ENCODE peak calls at places on chromosomes 2 and 18, in five cellular contexts. C is H9, V is mesenchymal stem cell, J is H1, T is trophoblast cell. B is an unnamed sample.

GRCh38 chr2:172300851-172301250 is 126.5 kb upstream of the ITGA6 start:
- DNase-seq in V (no peak), T (peak; percentile 92), C (no peak), J (no peak), B (no peak)

GRCh38 chr2:20514596-20515269 is 67.9 kb downstream of the RHOB start:
- DNase-seq in T (peak; percentile 92), V (peak; percentile 97), C (peak; percentile 33), J (no peak), B (no peak)

GRCh38 chr18:56651771-56652092 is 573 bp downstream of the WDR7 start:
- DNase-seq in J (no peak), C (no peak), T (no peak), V (no peak), B (no peak)

GRCh38 chr2:185628985-185629384 is 109.6 kb upstream of the FSIP2 start:
- DNase-seq in C (peak; percentile 85), J (peak; percentile 84), V (no peak), T (peak; percentile 31), B (peak; percentile 4)

GRCh38 chr2:189285962-189286648 is 106.5 kb upstream of the COL5A2 start:
- DNase-seq in J (no peak), C (no peak), V (peak; percentile 97), T (peak; percentile 49), B (no peak)

GRCh38 chr2:142472382-142472781 is 341.6 kb upstream of the LRP1B start:
- DNase-seq in J (no peak), C (no peak), T (no peak), V (no peak), B (no peak)

GRCh38 chr18:22377769-22378168 is 39.9 kb downstream of the CTAGE1 start:
- DNase-seq in J (no peak), T (no peak), V (no peak), C (no peak), B (no peak)

GRCh38 chr2:238113611-238114010 is 13.5 kb downstream of the ESPNL start:
- DNase-seq in J (no peak), C (peak; percentile 22), T (no peak), V (no peak), B (no peak)

GRCh38 chr2:67802824-67803223 is 260.0 kb downstream of the C1D start:
- DNase-seq in J (no peak), T (no peak), V (no peak), C (no peak), B (no peak)

GRCh38 chr2:67797801-67798535 is 264.8 kb downstream of the C1D start:
- DNase-seq in J (no peak), V (peak; percentile 16), T (no peak), C (no peak), B (no peak)

GRCh38 chr2:67799889-67800288 is 262.9 kb downstream of the C1D start:
- DNase-seq in C (no peak), T (no peak), V (no peak), J (no peak), B (no peak)

GRCh38 chr2:67802296-67802695 is 260.5 kb downstream of the C1D start:
- DNase-seq in C (no peak), J (no peak), V (no peak), T (no peak), B (no peak)

DNA sequence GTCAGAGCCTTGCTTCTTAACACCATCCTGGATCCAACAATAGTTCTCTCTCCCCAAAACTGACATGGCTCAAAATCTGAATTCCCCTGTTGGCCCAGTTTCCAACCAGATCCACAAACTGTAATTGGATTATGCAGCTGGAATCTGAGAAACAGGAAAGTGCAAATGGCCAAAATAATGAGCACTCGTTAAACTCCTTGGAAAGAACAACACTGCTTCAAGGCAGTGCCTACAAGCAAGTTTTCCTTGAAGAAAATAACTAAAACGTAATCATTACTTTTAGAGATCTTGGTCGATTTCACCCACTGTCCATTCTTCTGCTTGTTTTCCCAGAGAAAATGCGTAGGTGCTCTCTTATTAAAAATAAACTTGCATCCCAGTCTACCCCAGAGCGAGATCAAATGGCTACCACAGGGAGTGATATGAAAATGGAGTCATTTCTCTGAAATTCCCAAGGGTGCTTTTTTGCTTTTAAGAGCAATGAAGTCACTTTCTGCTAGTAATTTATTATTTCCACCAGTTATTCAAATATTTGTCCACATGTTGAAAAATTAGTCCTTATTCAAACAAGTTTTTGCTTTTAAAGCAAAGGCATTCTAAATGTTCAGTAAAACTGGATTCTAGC is 264.2 kb downstream of the C1D start:
- DNase-seq in V (no peak), C (no peak), J (no peak), T (no peak), B (no peak)
- H3K4ac ChIP-seq in V (peak overlapping the region; percentile 13), C (no peak overlapping the region), J (no peak overlapping the region), T (no peak overlapping the region), B (no peak overlapping the region)

GRCh38 chr2:230250231-230250630 is 24.7 kb downstream of the SP140 start:
- DNase-seq in V (no peak), C (no peak), T (no peak), J (no peak), B (no peak)
- H2BK12ac ChIP-seq in V (no peak overlapping the region), C (no peak overlapping the region), T (no peak overlapping the region), J (no peak overlapping the region), B (no peak overlapping the region)

GRCh38 chr2:218005028-218005427 is 2.2 kb upstream of the TNS1 start:
- DNase-seq in C (no peak), V (no peak), T (no peak), J (no peak), B (no peak)

GRCh38 chr2:218003265-218003950 is 613 bp upstream of the TNS1 start:
- DNase-seq in J (no peak), C (no peak), V (no peak), T (no peak), B (no peak)

GRCh38 chr2:218003994-218004419 is 1.2 kb upstream of the TNS1 start:
- DNase-seq in T (no peak), V (peak; percentile 48), C (no peak), J (no peak), B (no peak)

GRCh38 chr2:218006741-218007140 is 3.9 kb upstream of the TNS1 start:
- DNase-seq in V (peak; percentile 56), C (no peak), T (no peak), J (no peak), B (no peak)

DNA sequence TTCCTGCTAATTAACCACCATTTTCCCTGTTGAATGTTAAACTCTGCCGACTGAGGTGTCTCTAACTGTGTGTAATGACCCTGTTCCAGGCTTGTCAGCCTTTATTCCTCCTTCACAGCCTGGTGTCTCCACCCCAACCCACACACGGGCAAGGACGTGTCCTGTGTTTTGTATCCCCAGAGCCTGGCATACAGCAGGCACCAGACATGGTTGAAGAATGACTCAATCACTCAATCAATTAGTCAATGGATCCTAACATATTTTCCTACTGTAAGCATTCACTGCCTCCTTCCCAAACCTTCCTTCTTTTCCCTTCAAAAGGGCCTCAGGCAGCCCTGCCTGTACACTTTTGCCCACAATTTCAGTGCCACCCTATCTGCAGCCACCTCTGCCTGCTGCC is 2.7 kb upstream of the TNS1 start:
- DNase-seq in C (no peak), J (no peak), T (no peak), V (no peak), B (no peak)
- H3K9ac ChIP-seq in C (no peak overlapping the region), J (no peak overlapping the region), T (no peak overlapping the region), V (peak overlapping the region; percentile 21), B (no peak overlapping the region)

GRCh38 chr2:55519908-55520885 is 679 bp downstream of the CFAP36 start:
- DNase-seq in C (no peak), V (peak; percentile 24), T (peak; percentile 36), J (no peak), B (peak; percentile 15)
- H3K4ac ChIP-seq in C (no peak overlapping the region), V (peak overlapping the region; percentile 24), T (no peak overlapping the region), J (no peak overlapping the region), B (no peak overlapping the region)

GRCh38 chr2:199070550-199070949 is 387.2 kb downstream of the SATB2 start:
- DNase-seq in T (no peak), C (no peak), V (no peak), J (no peak), B (no peak)
- H2BK12ac ChIP-seq in T (no peak overlapping the region), C (no peak overlapping the region), V (no peak overlapping the region), J (no peak overlapping the region), B (no peak overlapping the region)

GRCh38 chr18:71878226-71878625 is 665.9 kb downstream of the CBLN2 start:
- DNase-seq in T (no peak), C (no peak), V (no peak), J (no peak), B (no peak)
- H3K9ac ChIP-seq in T (peak overlapping the region; percentile 25), C (no peak overlapping the region), V (no peak overlapping the region), J (no peak overlapping the region), B (no peak overlapping the region)

GRCh38 chr18:77061946-77062517 is 70.6 kb downstream of the MBP start:
- DNase-seq in C (peak; percentile 52), T (peak; percentile 66), J (no peak), V (no peak), B (no peak)
- H3K4ac ChIP-seq in C (no peak overlapping the region), T (no peak overlapping the region), J (no peak overlapping the region), V (no peak overlapping the region), B (no peak overlapping the region)

DNA sequence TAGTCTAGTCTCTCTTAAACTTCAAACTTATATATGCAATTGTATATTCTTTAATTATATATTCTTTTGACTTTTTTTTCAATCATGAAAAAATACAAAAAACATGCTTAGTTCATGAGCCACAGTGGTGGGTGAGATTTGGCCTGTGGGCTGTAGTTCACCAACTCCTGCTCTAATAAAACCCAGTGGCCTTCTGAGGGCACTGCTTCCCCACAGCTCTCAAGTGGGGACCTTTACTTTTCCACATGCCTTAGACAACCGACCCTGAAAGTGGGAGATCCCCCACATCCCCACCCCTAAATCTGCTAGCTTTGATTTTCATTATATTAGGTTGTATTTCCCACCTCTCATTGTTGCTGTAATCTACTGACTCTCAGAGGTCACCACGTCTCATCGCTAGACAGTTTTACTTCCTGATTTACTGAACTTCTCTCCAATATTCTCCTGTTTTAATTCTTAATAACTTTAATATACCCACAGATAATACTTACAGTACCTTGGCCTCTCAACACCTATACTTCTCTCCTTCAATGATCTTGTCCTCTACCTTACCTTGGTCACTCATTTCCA is 57.3 kb downstream of the ROCK1 start:
- DNase-seq in J (no peak), T (no peak), C (no peak), V (no peak), B (no peak)
- H2BK12ac ChIP-seq in J (no peak overlapping the region), T (no peak overlapping the region), C (no peak overlapping the region), V (no peak overlapping the region), B (no peak overlapping the region)

GRCh38 chr18:5520464-5520863 is 23.3 kb downstream of the EPB41L3 start:
- DNase-seq in J (no peak), T (no peak), C (no peak), V (no peak), B (no peak)

GRCh38 chr18:5521000-5521399 is 22.8 kb downstream of the EPB41L3 start:
- DNase-seq in J (no peak), C (no peak), V (no peak), T (no peak), B (no peak)

GRCh38 chr18:5519448-5520362 is 24.1 kb downstream of the EPB41L3 start:
- DNase-seq in J (no peak), T (no peak), V (no peak), C (no peak), B (no peak)

GRCh38 chr18:5518179-5518770 is 25.5 kb downstream of the EPB41L3 start:
- DNase-seq in T (no peak), J (no peak), C (no peak), V (no peak), B (no peak)

GRCh38 chr18:5518899-5519371 is 24.9 kb downstream of the EPB41L3 start:
- DNase-seq in V (no peak), J (no peak), C (no peak), T (peak; percentile 75), B (no peak)
- H3K9ac ChIP-seq in V (peak overlapping the region; percentile 89), J (no peak overlapping the region), C (no peak overlapping the region), T (no peak overlapping the region), B (no peak overlapping the region)

GRCh38 chr2:196170202-196170680 is 1.1 kb downstream of the STK17B start:
- DNase-seq in C (no peak), V (peak; percentile 77), J (no peak), T (peak; percentile 67), B (no peak)
- H3K4ac ChIP-seq in C (no peak overlapping the region), V (no peak overlapping the region), J (no peak overlapping the region), T (peak overlapping the region; percentile 82), B (no peak overlapping the region)

B was measured in neuronal stem cell.